ENCODE peak calls at places on chromosome 4, in six cellular contexts. One of them, this sample, is unnamed.

GRCh38 chr4:152652102-152652501 is 27.7 kb downstream of the TMEM154 start:
- DNase-seq in heart right ventricle: no peak
- DNase-seq in fibroblast of mammary gland: no peak
- DNase-seq in HCT116: no peak
- DNase-seq in H1: no peak
- DNase-seq in sigmoid colon: no peak
- DNase-seq in this sample: no peak

GRCh38 chr4:95095352-95095974 is 337.7 kb downstream of the BMPR1B start:
- DNase-seq in HCT116: peak
- DNase-seq in sigmoid colon: no peak
- DNase-seq in H1: no peak
- DNase-seq in fibroblast of mammary gland: peak
- DNase-seq in heart right ventricle: no peak
- DNase-seq in this sample: peak

GRCh38 chr4:119666653-119667091 is 38.1 kb upstream of the PDE5A start:
- DNase-seq in sigmoid colon: no peak
- DNase-seq in heart right ventricle: no peak
- DNase-seq in HCT116: no peak
- DNase-seq in H1: no peak
- DNase-seq in fibroblast of mammary gland: no peak
- DNase-seq in this sample: no peak

GRCh38 chr4:48375651-48376291 is 34.4 kb downstream of the SLAIN2 start:
- DNase-seq in heart right ventricle: no peak
- DNase-seq in H1: no peak
- DNase-seq in HCT116: peak
- DNase-seq in sigmoid colon: no peak
- DNase-seq in fibroblast of mammary gland: peak
- DNase-seq in this sample: peak

GRCh38 chr4:100977746-100978397 is 369.5 kb downstream of the PPP3CA start:
- DNase-seq in heart right ventricle: peak
- DNase-seq in sigmoid colon: no peak
- DNase-seq in HCT116: no peak
- DNase-seq in H1: no peak
- DNase-seq in fibroblast of mammary gland: peak
- DNase-seq in this sample: peak

GRCh38 chr4:3389879-3390840 is 51.6 kb upstream of the HGFAC start:
- DNase-seq in fibroblast of mammary gland: no peak
- DNase-seq in sigmoid colon: peak
- DNase-seq in H1: no peak
- DNase-seq in heart right ventricle: no peak
- DNase-seq in HCT116: no peak
- DNase-seq in this sample: no peak

GRCh38 chr4:182478475-182478874 is 235.3 kb downstream of the TENM3 start:
- DNase-seq in HCT116: peak
- DNase-seq in heart right ventricle: no peak
- DNase-seq in H1: no peak
- DNase-seq in fibroblast of mammary gland: peak
- DNase-seq in sigmoid colon: no peak
- DNase-seq in this sample: peak

GRCh38 chr4:81468685-81469084 is 3.0 kb downstream of the RASGEF1B start:
- DNase-seq in HCT116: no peak
- DNase-seq in H1: no peak
- DNase-seq in heart right ventricle: no peak
- DNase-seq in fibroblast of mammary gland: no peak
- DNase-seq in sigmoid colon: no peak
- DNase-seq in this sample: no peak

GRCh38 chr4:24743931-24744330 is 51.4 kb upstream of the SOD3 start:
- DNase-seq in fibroblast of mammary gland: no peak
- DNase-seq in H1: no peak
- DNase-seq in HCT116: no peak
- DNase-seq in sigmoid colon: no peak
- DNase-seq in heart right ventricle: no peak
- DNase-seq in this sample: no peak

GRCh38 chr4:183876268-183876934 is 28.7 kb upstream of the STOX2 start:
- DNase-seq in heart right ventricle: peak
- DNase-seq in H1: no peak
- DNase-seq in fibroblast of mammary gland: peak
- DNase-seq in sigmoid colon: peak
- DNase-seq in HCT116: no peak
- DNase-seq in this sample: peak

GRCh38 chr4:24845884-24846283 is 50.5 kb downstream of the SOD3 start:
- DNase-seq in H1: no peak
- DNase-seq in heart right ventricle: no peak
- DNase-seq in fibroblast of mammary gland: no peak
- DNase-seq in HCT116: no peak
- DNase-seq in sigmoid colon: no peak
- DNase-seq in this sample: no peak

GRCh38 chr4:102735578-102735977 is 25.2 kb downstream of the MANBA start:
- DNase-seq in fibroblast of mammary gland: no peak
- DNase-seq in sigmoid colon: no peak
- DNase-seq in HCT116: no peak
- DNase-seq in H1: no peak
- DNase-seq in heart right ventricle: no peak
- DNase-seq in this sample: no peak

GRCh38 chr4:4420421-4420820 is 33.5 kb downstream of the NSG1 start:
- DNase-seq in sigmoid colon: no peak
- DNase-seq in fibroblast of mammary gland: no peak
- DNase-seq in heart right ventricle: no peak
- DNase-seq in H1: no peak
- DNase-seq in HCT116: no peak
- DNase-seq in this sample: no peak

GRCh38 chr4:2478220-2478619 is 9.3 kb downstream of the RNF4 start:
- DNase-seq in heart right ventricle: no peak
- DNase-seq in H1: no peak
- DNase-seq in HCT116: no peak
- DNase-seq in sigmoid colon: no peak
- DNase-seq in fibroblast of mammary gland: no peak
- DNase-seq in this sample: no peak

GRCh38 chr4:54094449-54094848 is 5.5 kb upstream of the GSX2 start:
- DNase-seq in H1: no peak
- DNase-seq in fibroblast of mammary gland: no peak
- DNase-seq in HCT116: no peak
- DNase-seq in heart right ventricle: no peak
- DNase-seq in sigmoid colon: no peak
- DNase-seq in this sample: no peak

GRCh38 chr4:26803462-26803861 is 57.2 kb upstream of the STIM2 start:
- DNase-seq in H1: no peak
- DNase-seq in fibroblast of mammary gland: no peak
- DNase-seq in sigmoid colon: no peak
- DNase-seq in heart right ventricle: no peak
- DNase-seq in HCT116: no peak
- DNase-seq in this sample: no peak

GRCh38 chr4:148056879-148057278 is 325.0 kb downstream of the ARHGAP10 start:
- DNase-seq in fibroblast of mammary gland: peak
- DNase-seq in heart right ventricle: peak
- DNase-seq in HCT116: peak
- DNase-seq in sigmoid colon: no peak
- DNase-seq in H1: peak
- DNase-seq in this sample: peak

GRCh38 chr4:604131-604530 is 21.2 kb upstream of the PDE6B start:
- DNase-seq in HCT116: no peak
- DNase-seq in H1: no peak
- DNase-seq in sigmoid colon: no peak
- DNase-seq in heart right ventricle: no peak
- DNase-seq in fibroblast of mammary gland: no peak
- DNase-seq in this sample: no peak

GRCh38 chr4:146311238-146311970 is 97.1 kb downstream of the REELD1 start:
- DNase-seq in fibroblast of mammary gland: no peak
- DNase-seq in HCT116: no peak
- DNase-seq in H1: no peak
- DNase-seq in heart right ventricle: no peak
- DNase-seq in sigmoid colon: no peak
- DNase-seq in this sample: no peak

GRCh38 chr4:111933703-111934102 is 211.6 kb upstream of the FAM241A start:
- DNase-seq in H1: no peak
- DNase-seq in HCT116: no peak
- DNase-seq in heart right ventricle: no peak
- DNase-seq in fibroblast of mammary gland: no peak
- DNase-seq in sigmoid colon: no peak
- DNase-seq in this sample: no peak

GRCh38 chr4:11650801-11651596 is 222.3 kb upstream of the HS3ST1 start:
- DNase-seq in fibroblast of mammary gland: peak
- DNase-seq in heart right ventricle: no peak
- DNase-seq in H1: no peak
- DNase-seq in sigmoid colon: no peak
- DNase-seq in HCT116: peak
- DNase-seq in this sample: no peak

GRCh38 chr4:125283702-125284279 is 31.0 kb upstream of the FAT4 start:
- DNase-seq in HCT116: peak
- DNase-seq in H1: no peak
- DNase-seq in sigmoid colon: no peak
- DNase-seq in heart right ventricle: no peak
- DNase-seq in fibroblast of mammary gland: peak
- DNase-seq in this sample: peak

GRCh38 chr4:48133668-48134444 is at the start of gene TXK:
- DNase-seq in HCT116: no peak
- DNase-seq in sigmoid colon: no peak
- DNase-seq in H1: no peak
- DNase-seq in fibroblast of mammary gland: peak
- DNase-seq in heart right ventricle: peak
- DNase-seq in this sample: no peak

GRCh38 chr4:118278473-118279274 is 74.1 kb downstream of the PRSS12 start:
- DNase-seq in HCT116: peak
- DNase-seq in fibroblast of mammary gland: peak
- DNase-seq in sigmoid colon: peak
- DNase-seq in H1: peak
- DNase-seq in heart right ventricle: peak
- DNase-seq in this sample: peak

GRCh38 chr4:37535872-37536271 is 150.3 kb downstream of the RELL1 start:
- DNase-seq in sigmoid colon: no peak
- DNase-seq in heart right ventricle: no peak
- DNase-seq in fibroblast of mammary gland: peak
- DNase-seq in H1: no peak
- DNase-seq in HCT116: no peak
- DNase-seq in this sample: peak

GRCh38 chr4:47074836-47075235 is 43.5 kb downstream of the GABRB1 start:
- DNase-seq in sigmoid colon: no peak
- DNase-seq in fibroblast of mammary gland: peak
- DNase-seq in HCT116: no peak
- DNase-seq in heart right ventricle: no peak
- DNase-seq in H1: no peak
- DNase-seq in this sample: no peak

GRCh38 chr4:168509786-168510185 is 12.9 kb downstream of the PALLD start:
- DNase-seq in HCT116: no peak
- DNase-seq in heart right ventricle: no peak
- DNase-seq in H1: no peak
- DNase-seq in fibroblast of mammary gland: peak
- DNase-seq in sigmoid colon: no peak
- DNase-seq in this sample: peak

GRCh38 chr4:15352508-15352907 is 75.3 kb upstream of the C1QTNF7 start:
- DNase-seq in heart right ventricle: no peak
- DNase-seq in HCT116: no peak
- DNase-seq in H1: no peak
- DNase-seq in sigmoid colon: no peak
- DNase-seq in fibroblast of mammary gland: peak
- DNase-seq in this sample: no peak

GRCh38 chr4:16573744-16574143 is 324.7 kb downstream of the LDB2 start:
- DNase-seq in H1: no peak
- DNase-seq in sigmoid colon: no peak
- DNase-seq in HCT116: no peak
- DNase-seq in heart right ventricle: peak
- DNase-seq in fibroblast of mammary gland: peak
- DNase-seq in this sample: peak

GRCh38 chr4:88040707-88041106 is 33.3 kb downstream of the PKD2 start:
- DNase-seq in H1: no peak
- DNase-seq in heart right ventricle: no peak
- DNase-seq in HCT116: no peak
- DNase-seq in sigmoid colon: no peak
- DNase-seq in fibroblast of mammary gland: no peak
- DNase-seq in this sample: no peak

GRCh38 chr4:37073226-37073840 is 171.2 kb upstream of the NWD2 start:
- DNase-seq in heart right ventricle: no peak
- DNase-seq in fibroblast of mammary gland: no peak
- DNase-seq in H1: no peak
- DNase-seq in HCT116: no peak
- DNase-seq in sigmoid colon: no peak
- DNase-seq in this sample: no peak

GRCh38 chr4:7693711-7694110 is 245.9 kb downstream of the AFAP1 start:
- DNase-seq in sigmoid colon: no peak
- DNase-seq in heart right ventricle: no peak
- DNase-seq in H1: no peak
- DNase-seq in fibroblast of mammary gland: no peak
- DNase-seq in HCT116: no peak
- DNase-seq in this sample: no peak
- TF ChIP-seq CTCF in sigmoid colon: no peak
- TF ChIP-seq CTCF in heart right ventricle: no peak
- TF ChIP-seq CTCF in H1: no peak
- TF ChIP-seq CTCF in fibroblast of mammary gland: no peak
- TF ChIP-seq CTCF in HCT116: no peak
- TF ChIP-seq CTCF in this sample: no peak

GRCh38 chr4:8015512-8015911 is 75.9 kb upstream of the AFAP1 start:
- DNase-seq in HCT116: no peak
- DNase-seq in H1: no peak
- DNase-seq in fibroblast of mammary gland: peak
- DNase-seq in heart right ventricle: no peak
- DNase-seq in sigmoid colon: no peak
- DNase-seq in this sample: no peak
- TF ChIP-seq CTCF in HCT116: peak
- TF ChIP-seq CTCF in H1: peak
- TF ChIP-seq CTCF in fibroblast of mammary gland: peak
- TF ChIP-seq CTCF in heart right ventricle: peak
- TF ChIP-seq CTCF in sigmoid colon: peak
- TF ChIP-seq CTCF in this sample: peak

DNA sequence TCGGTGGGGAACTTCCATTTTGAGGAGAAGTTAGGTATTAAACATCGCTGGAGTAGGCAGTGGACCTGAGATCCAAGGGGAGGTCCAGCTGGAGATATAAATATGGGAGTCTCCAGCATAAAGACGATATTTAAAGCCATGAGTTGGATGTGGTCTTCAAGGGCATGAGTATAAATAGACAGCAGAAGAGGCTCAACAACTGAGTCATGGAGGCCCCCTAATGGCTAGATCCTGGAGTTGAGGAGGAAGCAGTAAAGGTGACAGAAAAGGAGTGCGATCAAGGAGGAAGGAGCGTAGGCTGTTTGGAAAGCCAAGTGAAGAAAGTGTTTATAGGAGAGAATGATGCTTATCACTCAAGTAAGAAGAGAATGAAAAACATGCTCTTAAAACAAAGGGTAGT is 18.1 kb upstream of the APBB2 start:
- DNase-seq in heart right ventricle: no peak
- DNase-seq in HCT116: no peak
- DNase-seq in sigmoid colon: no peak
- DNase-seq in H1: no peak
- DNase-seq in fibroblast of mammary gland: no peak
- DNase-seq in this sample: no peak
- TF ChIP-seq CTCF in heart right ventricle: peak
- TF ChIP-seq CTCF in HCT116: peak
- TF ChIP-seq CTCF in sigmoid colon: no peak
- TF ChIP-seq CTCF in H1: peak
- TF ChIP-seq CTCF in fibroblast of mammary gland: peak
- TF ChIP-seq CTCF in this sample: no peak

GRCh38 chr4:22174640-22175039 is 226.1 kb upstream of the KCNIP4 start:
- DNase-seq in HCT116: no peak
- DNase-seq in H1: no peak
- DNase-seq in fibroblast of mammary gland: no peak
- DNase-seq in sigmoid colon: no peak
- DNase-seq in heart right ventricle: no peak
- DNase-seq in this sample: no peak

GRCh38 chr4:22167201-22167600 is 218.6 kb upstream of the KCNIP4 start:
- DNase-seq in HCT116: no peak
- DNase-seq in fibroblast of mammary gland: peak
- DNase-seq in H1: no peak
- DNase-seq in sigmoid colon: no peak
- DNase-seq in heart right ventricle: no peak
- DNase-seq in this sample: no peak

GRCh38 chr4:22170353-22170752 is 221.8 kb upstream of the KCNIP4 start:
- DNase-seq in heart right ventricle: no peak
- DNase-seq in HCT116: no peak
- DNase-seq in H1: no peak
- DNase-seq in sigmoid colon: no peak
- DNase-seq in fibroblast of mammary gland: peak
- DNase-seq in this sample: peak
- TF ChIP-seq CTCF in heart right ventricle: no peak
- TF ChIP-seq CTCF in HCT116: no peak
- TF ChIP-seq CTCF in H1: no peak
- TF ChIP-seq CTCF in sigmoid colon: no peak
- TF ChIP-seq CTCF in fibroblast of mammary gland: no peak
- TF ChIP-seq CTCF in this sample: no peak